ENCODE peak calls at places on chromosomes 13 and 19, in six cellular contexts. G is upper lobe of left lung, R is stomach, L is lower lobe of right lung, I is cardiac fibroblast, U is neural crest cell. H is an unnamed sample.
A peak's percentile ranks its signal among the peaks of the same experiment; 100 is the strongest.

GRCh38 chr13:112131740-112132113 is 64.8 kb downstream of the SOX1 start:
- DNase-seq in U (no peak), R (peak; percentile 13), L (peak; percentile 76), G (peak; percentile 53), I (no peak), H (no peak)

GRCh38 chr19:17645339-17645963 is 42.7 kb downstream of the UNC13A start:
- DNase-seq in L (peak; percentile 34), G (no peak), R (no peak), U (no peak), I (no peak), H (no peak)

GRCh38 chr13:111319998-111320911 is at the start of gene TEX29:
- DNase-seq in G (no peak), I (no peak), U (no peak), L (no peak), R (no peak), H (no peak)

GRCh38 chr19:31152906-31153305 is 196.3 kb downstream of the TSHZ3 start:
- DNase-seq in U (no peak), R (no peak), L (no peak), I (no peak), G (no peak), H (no peak)

GRCh38 chr19:35266904-35267817 is 1.6 kb upstream of the USF2 start:
- DNase-seq in L (peak; percentile 74), I (peak; percentile 37), U (peak; percentile 34), G (peak; percentile 55), R (no peak), H (no peak)

GRCh38 chr19:54017266-54017665 is 25.8 kb downstream of the CACNG6 start:
- DNase-seq in I (peak; percentile 92), L (no peak), G (no peak), U (no peak), R (no peak), H (no peak)

GRCh38 chr19:531009-531752 is 379 bp upstream of the CDC34 start:
- DNase-seq in R (peak; percentile 88), L (peak; percentile 85), I (peak; percentile 87), U (peak; percentile 84), G (peak; percentile 74), H (peak; percentile 94)

GRCh38 chr13:32001392-32001768 is 30.2 kb upstream of the FRY start:
- DNase-seq in G (peak; percentile 40), I (peak; percentile 71), U (no peak), L (no peak), R (no peak), H (peak; percentile 55)

GRCh38 chr13:106109391-106109791 is 426.1 kb downstream of the EFNB2 start:
- DNase-seq in U (no peak), R (no peak), G (no peak), I (no peak), L (no peak), H (no peak)

DNA sequence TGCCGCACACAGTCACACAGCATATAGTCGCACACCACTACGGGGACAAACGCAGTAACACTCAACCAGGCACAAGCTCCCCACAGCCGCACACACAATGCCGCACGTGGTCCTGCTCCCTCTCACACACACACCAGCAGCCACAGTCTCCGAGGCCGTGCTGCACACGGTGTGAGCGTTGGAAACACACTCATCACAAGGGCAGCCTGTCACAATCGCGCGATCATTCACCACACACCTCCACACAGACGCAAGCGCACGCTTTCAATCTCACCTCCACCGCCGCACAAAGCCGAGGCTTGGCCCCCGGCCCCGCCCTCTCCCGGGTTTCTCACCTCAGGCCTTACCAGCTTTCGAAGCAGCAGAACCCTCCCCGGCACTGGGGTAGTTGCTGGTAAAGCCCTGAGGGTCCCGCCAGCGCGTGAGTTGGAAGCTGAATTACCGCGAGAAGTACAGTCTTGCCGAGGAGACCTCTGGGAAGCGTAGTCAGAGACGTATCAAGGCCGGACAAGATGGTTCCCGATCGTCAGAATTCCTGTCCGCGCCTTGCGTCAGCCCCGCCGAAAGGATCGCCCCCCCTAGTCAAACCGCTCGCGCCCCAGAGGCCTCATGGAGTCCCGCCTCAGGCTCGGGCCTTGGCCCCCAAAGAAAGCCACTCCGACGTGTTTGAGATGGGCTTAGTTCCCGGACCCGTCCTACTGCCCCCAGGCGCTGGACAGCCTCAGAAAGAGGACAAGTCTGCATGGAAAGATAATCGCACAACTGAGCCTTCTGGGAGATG is at the start of gene ZNF566:
- DNase-seq in L (peak; percentile 93), G (peak; percentile 94), I (peak; percentile 98), R (peak; percentile 87), U (peak; percentile 82), H (peak; percentile 98)
- TF ChIP-seq CTCF in L (no peak), G (no peak), I (no peak), R (no peak), U (no peak), H (no peak)

GRCh38 chr13:27280009-27280646 is 9.5 kb downstream of the RASL11A start:
- DNase-seq in R (no peak), G (no peak), L (no peak), U (no peak), I (no peak), H (no peak)

GRCh38 chr13:27283906-27284523 is 13.4 kb downstream of the RASL11A start:
- DNase-seq in G (peak; percentile 42), L (no peak), I (peak; percentile 49), U (no peak), R (no peak), H (peak; percentile 13)

GRCh38 chr13:27279506-27279905 is 8.9 kb downstream of the RASL11A start:
- DNase-seq in U (no peak), I (no peak), L (no peak), R (no peak), G (no peak), H (no peak)

GRCh38 chr13:27280841-27281240 is 10.2 kb downstream of the RASL11A start:
- DNase-seq in R (no peak), I (no peak), U (no peak), G (no peak), L (no peak), H (no peak)

DNA sequence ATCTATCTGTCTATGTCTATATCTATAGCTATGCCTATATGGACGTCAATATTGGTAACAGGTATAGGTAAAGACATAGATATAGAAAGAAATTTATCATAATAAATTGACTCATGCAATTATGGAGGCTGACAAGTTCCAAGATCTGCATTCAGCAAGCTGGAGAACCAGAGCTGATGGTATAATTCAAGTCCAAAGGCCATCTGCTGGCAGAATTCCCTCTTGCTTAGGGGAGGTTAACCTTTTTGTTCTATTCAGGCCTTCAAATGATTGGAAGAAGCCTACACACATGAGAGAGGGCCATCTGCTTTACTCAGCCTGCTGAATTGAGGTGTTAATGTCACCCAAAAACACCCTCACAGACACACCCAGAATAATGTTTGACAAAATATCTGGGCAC is 10.8 kb downstream of the RASL11A start:
- DNase-seq in I (no peak), G (no peak), U (no peak), L (no peak), R (no peak), H (no peak)
- TF ChIP-seq CTCF in I (no peak), G (no peak), U (no peak), L (no peak), R (no peak), H (no peak)

GRCh38 chr13:101481421-101481820 is 28.9 kb downstream of the ITGBL1 start:
- DNase-seq in I (no peak), U (no peak), L (no peak), G (no peak), R (no peak), H (no peak)

GRCh38 chr13:101474419-101474957 is 22.0 kb downstream of the ITGBL1 start:
- DNase-seq in I (peak; percentile 90), R (no peak), U (peak; percentile 6), L (no peak), G (no peak), H (no peak)

GRCh38 chr13:101473458-101473857 is 21.0 kb downstream of the ITGBL1 start:
- DNase-seq in L (no peak), G (no peak), U (no peak), R (no peak), I (peak; percentile 79), H (no peak)

GRCh38 chr13:101475536-101475935 is 23.1 kb downstream of the ITGBL1 start:
- DNase-seq in U (no peak), G (no peak), R (no peak), I (no peak), L (no peak), H (no peak)
- TF ChIP-seq CTCF in U (no peak), G (no peak), R (no peak), I (no peak), L (no peak), H (no peak)

DNA sequence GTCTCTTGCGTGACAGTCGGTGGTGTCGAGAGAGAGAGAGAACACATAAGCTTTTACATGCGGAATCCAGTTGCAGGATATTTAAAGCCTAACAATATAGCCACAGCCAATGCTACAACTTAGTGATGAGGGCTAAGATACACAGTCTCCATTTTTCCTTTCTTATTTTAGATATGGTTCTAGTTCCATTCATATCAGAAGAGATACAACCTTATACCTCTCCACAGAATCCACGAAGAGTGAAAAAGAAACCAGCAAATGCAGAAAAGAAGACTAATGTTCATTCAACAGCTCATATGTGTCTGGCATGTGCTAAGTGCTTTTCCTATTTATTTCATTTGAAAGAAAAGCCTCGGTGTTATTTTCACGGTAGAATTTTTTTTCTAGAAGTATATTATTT is 249.0 kb upstream of the SLITRK1 start:
- DNase-seq in G (no peak), U (no peak), L (no peak), I (no peak), R (no peak), H (no peak)
- TF ChIP-seq CTCF in G (no peak), U (no peak), L (no peak), I (no peak), R (no peak), H (no peak)

GRCh38 chr19:57587529-57587928 is 3.6 kb downstream of the ZIK1 start:
- DNase-seq in L (no peak), R (no peak), U (no peak), I (no peak), G (no peak), H (peak; percentile 23)

GRCh38 chr19:57578487-57579205 is at the start of gene ZNF416:
- DNase-seq in R (peak; percentile 97), U (peak; percentile 90), G (peak; percentile 98), L (peak; percentile 97), I (peak; percentile 99), H (peak; percentile 98)

GRCh38 chr19:57583104-57583520 is 833 bp upstream of the ZIK1 start:
- DNase-seq in I (no peak), G (no peak), R (no peak), L (no peak), U (no peak), H (no peak)

GRCh38 chr19:57583521-57584416 is at the start of gene ZIK1:
- DNase-seq in L (peak; percentile 88), I (peak; percentile 93), G (peak; percentile 82), R (peak; percentile 75), U (peak; percentile 82), H (peak; percentile 83)
- TF ChIP-seq CTCF in L (peak; percentile 14), I (no peak), G (no peak), R (no peak), U (no peak), H (no peak)

GRCh38 chr19:7442423-7442822 is 46.4 kb downstream of the PEX11G start:
- DNase-seq in G (no peak), I (peak; percentile 51), L (no peak), U (no peak), R (no peak), H (no peak)
- TF ChIP-seq CTCF in G (no peak), I (no peak), L (no peak), U (no peak), R (no peak), H (no peak)